ENCODE peak calls at places on chromosomes 11 and 22, in four cellular contexts. M is mesothelial cell of epicardium, A is HT-29, Q is HT1080. L is an unnamed sample.

GRCh38 chr11:86524603-86525352 is 147.6 kb downstream of the ME3 start:
- DNase-seq in M (no peak), A (peak; percentile 69), Q (peak; percentile 79), L (peak; percentile 63)

GRCh38 chr11:72676874-72677341 is 2.7 kb upstream of the PDE2A start:
- DNase-seq in M (peak; percentile 78), A (peak; percentile 38), Q (peak; percentile 35), L (no peak)

GRCh38 chr11:74696932-74697687 is 34.1 kb downstream of the CHRDL2 start:
- DNase-seq in M (no peak), A (no peak), Q (no peak), L (peak; percentile 53)

GRCh38 chr11:83666149-83666548 is 380.0 kb upstream of the CCDC90B start:
- DNase-seq in M (no peak), A (no peak), Q (peak; percentile 68), L (no peak)

GRCh38 chr22:49968313-49968830 is 7.8 kb downstream of the PIM3 start:
- DNase-seq in M (no peak), A (no peak), Q (no peak), L (no peak)

GRCh38 chr11:62602141-62603071 is 741 bp upstream of the MTA2 start:
- DNase-seq in M (no peak), A (peak; percentile 90), Q (no peak), L (no peak)

GRCh38 chr22:19873138-19873959 is 18.7 kb upstream of the GNB1L start:
- DNase-seq in M (peak; percentile 13), A (peak; percentile 80), Q (no peak), L (no peak)

GRCh38 chr11:122690292-122690691 is 34.8 kb downstream of the UBASH3B start:
- DNase-seq in M (no peak), A (no peak), Q (no peak), L (no peak)

L was measured in pulmonary artery endothelial cell.